ENCODE peak calls at places on chromosomes 12 and 14, in seven cellular contexts. C is NCI-H748 treated with DMSO at 0.1 percent for 48 hours; F is cardiac fibroblast; M is activated CD8-positive, alpha-beta memory T cell treated with anti-CD3 and anti-CD28 coated beads for 48 hours; G is fibroblast of the aortic adventitia; Q is nephron progenitor cell; E is caudate nucleus. D is an unnamed sample.

GRCh38 chr12:70994217-70994788 is 73.8 kb upstream of the PTPRR start:
- DNase-seq in C (no peak), F (peak), M (no peak), G (peak), Q (no peak), E (no peak), D (no peak)

GRCh38 chr12:6062427-6063378 is 61.8 kb downstream of the VWF start:
- DNase-seq in C (peak), F (peak), M (no peak), G (peak), Q (peak), E (peak), D (peak)

GRCh38 chr14:65991124-65991523 is 495.0 kb upstream of the CCDC196 start:
- DNase-seq in C (no peak), F (no peak), M (no peak), G (no peak), Q (no peak), E (no peak), D (no peak)

GRCh38 chr14:104460920-104461651 is 118.5 kb upstream of the C14orf180 start:
- DNase-seq in C (no peak), F (no peak), M (no peak), G (no peak), Q (peak), E (no peak), D (peak)

GRCh38 chr12:131066886-131067490 is 113.3 kb downstream of the ADGRD1 start:
- DNase-seq in C (no peak), F (no peak), M (no peak), G (no peak), Q (no peak), E (no peak), D (peak)

GRCh38 chr12:3930216-3930615 is 57.0 kb upstream of the PARP11 start:
- DNase-seq in C (no peak), F (no peak), M (no peak), G (no peak), Q (no peak), E (no peak), D (no peak)

GRCh38 chr12:5293773-5294172 is 138.1 kb upstream of the NTF3 start:
- DNase-seq in C (no peak), F (no peak), M (no peak), G (no peak), Q (no peak), E (no peak), D (no peak)

GRCh38 chr14:47678993-47679392 is 3.6 kb upstream of the MDGA2 start:
- DNase-seq in C (peak), F (no peak), M (no peak), G (no peak), Q (no peak), E (no peak), D (peak)

GRCh38 chr14:88551094-88551870 is 3.5 kb downstream of the PTPN21 start:
- DNase-seq in C (peak), F (peak), M (peak), G (peak), Q (peak), E (peak), D (peak)

GRCh38 chr12:59067068-59067467 is 146.8 kb upstream of the LRIG3 start:
- DNase-seq in C (no peak), F (peak), M (no peak), G (peak), Q (peak), E (no peak), D (no peak)

GRCh38 chr14:58488550-58488949 is 61.0 kb downstream of the KIAA0586 start:
- DNase-seq in C (no peak), F (peak), M (no peak), G (peak), Q (no peak), E (no peak), D (no peak)

GRCh38 chr12:84150226-84150625 is 762.4 kb downstream of the SLC6A15 start:
- DNase-seq in C (no peak), F (no peak), M (no peak), G (no peak), Q (no peak), E (no peak), D (no peak)

GRCh38 chr14:50083467-50084337 is 32.7 kb downstream of the VCPKMT start:
- DNase-seq in C (no peak), F (no peak), M (peak), G (no peak), Q (no peak), E (no peak), D (no peak)

GRCh38 chr12:8890313-8891084 is 23.8 kb upstream of the PHC1 start:
- DNase-seq in C (no peak), F (peak), M (peak), G (peak), Q (peak), E (peak), D (peak)

GRCh38 chr12:29187756-29188155 is 38.7 kb downstream of the FAR2 start:
- DNase-seq in C (no peak), F (peak), M (no peak), G (peak), Q (no peak), E (no peak), D (no peak)

GRCh38 chr14:81625343-81625742 is 91.7 kb upstream of the SEL1L start:
- DNase-seq in C (peak), F (peak), M (no peak), G (no peak), Q (no peak), E (no peak), D (no peak)

GRCh38 chr14:106069786-106070185 is 543.4 kb downstream of the TMEM121 start:
- DNase-seq in C (no peak), F (no peak), M (no peak), G (no peak), Q (no peak), E (no peak), D (no peak)

GRCh38 chr14:49982522-49982951 is 89.7 kb downstream of the ARF6 start:
- DNase-seq in C (no peak), F (peak), M (no peak), G (peak), Q (no peak), E (no peak), D (no peak)

GRCh38 chr14:104876251-104876699 is 11.2 kb downstream of the CEP170B start:
- DNase-seq in C (no peak), F (peak), M (peak), G (peak), Q (peak), E (no peak), D (peak)

GRCh38 chr14:69631509-69631908 is 20.1 kb downstream of the SUSD6 start:
- DNase-seq in C (no peak), F (peak), M (no peak), G (no peak), Q (no peak), E (no peak), D (no peak)

GRCh38 chr12:84694111-84694510 is 218.5 kb downstream of the SLC6A15 start:
- DNase-seq in C (peak), F (no peak), M (no peak), G (peak), Q (no peak), E (no peak), D (no peak)

GRCh38 chr12:98741229-98741614 is 96.1 kb downstream of the APAF1 start:
- DNase-seq in C (no peak), F (no peak), M (peak), G (no peak), Q (no peak), E (no peak), D (no peak)